ENCODE peak calls at places on chromosomes 1 and 21, in ten cellular contexts. T is nephron progenitor cell, N is AG04450, I is OCI-LY7, B is endothelial cell, M is A549, S is astrocyte of the spinal cord, Q is fibroblast of mammary gland, P is HFFc6, L is RWPE1. D is an unnamed sample.
A peak's percentile ranks its signal among the peaks of the same experiment; 100 is the strongest.

GRCh38 chr1:119870917-119871486 is 25.3 kb downstream of the ADAM30 start:
- DNase-seq in T (peak; percentile 97), N (peak; percentile 50), I (peak; percentile 71), B (peak; percentile 92), M (peak; percentile 62), S (peak; percentile 83), Q (peak; percentile 81), P (peak; percentile 59), L (peak; percentile 72), D (no peak)

GRCh38 chr1:19512545-19512944 is 27.2 kb upstream of the CAPZB start:
- DNase-seq in T (no peak), N (no peak), I (no peak), B (no peak), M (no peak), S (peak; percentile 51), Q (peak; percentile 83), P (no peak), L (no peak), D (no peak)

GRCh38 chr1:229557913-229558414 is 543 bp downstream of the ABCB10 start:
- DNase-seq in T (peak; percentile 59), N (no peak), I (peak; percentile 79), B (peak; percentile 40), M (peak; percentile 40), S (no peak), Q (peak; percentile 14), P (peak; percentile 7), L (peak; percentile 41), D (no peak)

GRCh38 chr1:38527373-38527966 is 332.1 kb downstream of the RRAGC start:
- DNase-seq in T (no peak), N (no peak), I (peak; percentile 29), B (no peak), M (no peak), S (no peak), Q (no peak), P (no peak), L (peak; percentile 55), D (peak; percentile 5)

GRCh38 chr1:207004931-207005830 is 27.4 kb downstream of the C1orf116 start:
- DNase-seq in T (peak; percentile 64), N (peak; percentile 23), I (peak; percentile 55), B (peak; percentile 67), M (peak; percentile 88), S (peak; percentile 61), Q (peak; percentile 77), P (peak; percentile 77), L (peak; percentile 57), D (no peak)

GRCh38 chr1:230910755-230911117 is 42.4 kb upstream of the C1orf198 start:
- DNase-seq in T (no peak), N (no peak), I (no peak), B (no peak), M (no peak), S (no peak), Q (no peak), P (no peak), L (no peak), D (no peak)

GRCh38 chr21:20882462-20883415 is 115.5 kb upstream of the NCAM2 start:
- DNase-seq in T (peak; percentile 53), N (no peak), I (peak; percentile 8), B (peak; percentile 53), M (peak; percentile 3), S (peak; percentile 54), Q (peak; percentile 51), P (no peak), L (peak; percentile 37), D (no peak)

GRCh38 chr1:145858238-145858936 is 494 bp downstream of the PIAS3 start:
- DNase-seq in T (peak; percentile 81), N (no peak), I (peak; percentile 83), B (peak; percentile 42), M (peak; percentile 48), S (peak; percentile 22), Q (no peak), P (no peak), L (peak; percentile 67), D (no peak)

GRCh38 chr1:42933060-42933586 is 25.5 kb downstream of the SLC2A1 start:
- DNase-seq in T (no peak), N (no peak), I (no peak), B (no peak), M (no peak), S (no peak), Q (no peak), P (no peak), L (no peak), D (no peak)

GRCh38 chr1:153805042-153805745 is 30.0 kb downstream of the SLC27A3 start:
- DNase-seq in T (no peak), N (peak; percentile 21), I (peak; percentile 90), B (no peak), M (peak; percentile 62), S (peak; percentile 68), Q (peak; percentile 95), P (peak; percentile 91), L (peak; percentile 55), D (peak; percentile 33)

GRCh38 chr1:12245733-12246132 is 15.9 kb downstream of the VPS13D start:
- DNase-seq in T (no peak), N (no peak), I (no peak), B (no peak), M (no peak), S (no peak), Q (no peak), P (no peak), L (no peak), D (no peak)

GRCh38 chr1:15803380-15803779 is 4.1 kb downstream of the UQCRHL start:
- DNase-seq in T (peak; percentile 29), N (no peak), I (peak; percentile 63), B (peak; percentile 34), M (peak; percentile 43), S (peak; percentile 36), Q (peak; percentile 44), P (peak; percentile 22), L (no peak), D (no peak)
- TF ChIP-seq CTCF in T (peak; percentile 40), N (peak; percentile 48), I (peak; percentile 81), B (peak; percentile 35), M (peak; percentile 28), S (peak; percentile 45), Q (peak; percentile 44), P (peak; percentile 71), L (no peak), D (peak; percentile 39)

GRCh38 chr1:30339866-30340265 is 383.5 kb downstream of the MATN1 start:
- DNase-seq in T (no peak), N (no peak), I (no peak), B (no peak), M (no peak), S (no peak), Q (no peak), P (no peak), L (no peak), D (no peak)

GRCh38 chr1:30343562-30343961 is 379.8 kb downstream of the MATN1 start:
- DNase-seq in T (no peak), N (no peak), I (no peak), B (no peak), M (no peak), S (no peak), Q (no peak), P (no peak), L (no peak), D (no peak)

GRCh38 chr1:30342535-30343141 is 380.7 kb downstream of the MATN1 start:
- DNase-seq in T (peak; percentile 56), N (no peak), I (no peak), B (no peak), M (no peak), S (no peak), Q (no peak), P (no peak), L (no peak), D (no peak)

GRCh38 chr1:30338765-30339164 is 384.6 kb downstream of the MATN1 start:
- DNase-seq in T (no peak), N (no peak), I (no peak), B (no peak), M (no peak), S (no peak), Q (no peak), P (no peak), L (no peak), D (no peak)

GRCh38 chr1:30340934-30341333 is 382.5 kb downstream of the MATN1 start:
- DNase-seq in T (no peak), N (no peak), I (no peak), B (no peak), M (no peak), S (no peak), Q (no peak), P (no peak), L (no peak), D (no peak)
- TF ChIP-seq CTCF in T (peak; percentile 22), N (no peak), I (no peak), B (no peak), M (no peak), S (no peak), Q (no peak), P (no peak), L (no peak), D (peak; percentile 26)

DNA sequence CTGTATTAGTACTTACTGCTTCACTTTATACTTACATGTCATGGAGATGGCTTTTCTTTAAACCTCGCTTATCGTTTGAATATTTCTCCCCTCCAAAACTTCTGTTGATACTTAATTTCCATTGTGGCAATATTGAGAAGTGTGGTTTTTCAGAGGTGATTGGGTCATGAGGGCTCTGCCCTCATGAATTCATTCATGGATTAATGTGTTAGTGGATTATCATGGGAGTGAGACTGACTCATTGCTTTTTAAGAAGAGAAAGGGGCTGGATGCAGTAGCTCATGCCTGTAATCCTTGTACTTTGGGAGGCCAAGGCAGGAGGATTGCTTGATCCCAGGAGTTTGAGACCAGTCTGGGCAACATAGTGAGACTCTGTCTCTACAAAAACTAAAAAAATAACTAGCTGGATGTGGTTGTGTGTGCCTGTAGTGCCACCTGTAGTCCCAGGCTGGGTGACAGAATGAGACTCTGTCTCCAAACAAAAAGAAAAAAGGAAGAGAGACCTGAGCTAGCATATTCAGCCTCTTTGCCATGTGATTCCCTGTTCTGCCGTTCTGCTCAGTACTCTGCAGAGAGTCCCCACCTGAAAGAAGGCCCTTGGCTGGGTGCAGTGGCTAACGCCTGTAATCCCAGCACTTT is 30.2 kb downstream of the RABGAP1L start:
- DNase-seq in T (no peak), N (no peak), I (no peak), B (no peak), M (no peak), S (no peak), Q (peak; percentile 2), P (no peak), L (no peak), D (no peak)
- TF ChIP-seq CTCF in T (no peak), N (no peak), I (peak; percentile 38), B (no peak), M (no peak), S (no peak), Q (no peak), P (no peak), L (no peak), D (no peak)

DNA sequence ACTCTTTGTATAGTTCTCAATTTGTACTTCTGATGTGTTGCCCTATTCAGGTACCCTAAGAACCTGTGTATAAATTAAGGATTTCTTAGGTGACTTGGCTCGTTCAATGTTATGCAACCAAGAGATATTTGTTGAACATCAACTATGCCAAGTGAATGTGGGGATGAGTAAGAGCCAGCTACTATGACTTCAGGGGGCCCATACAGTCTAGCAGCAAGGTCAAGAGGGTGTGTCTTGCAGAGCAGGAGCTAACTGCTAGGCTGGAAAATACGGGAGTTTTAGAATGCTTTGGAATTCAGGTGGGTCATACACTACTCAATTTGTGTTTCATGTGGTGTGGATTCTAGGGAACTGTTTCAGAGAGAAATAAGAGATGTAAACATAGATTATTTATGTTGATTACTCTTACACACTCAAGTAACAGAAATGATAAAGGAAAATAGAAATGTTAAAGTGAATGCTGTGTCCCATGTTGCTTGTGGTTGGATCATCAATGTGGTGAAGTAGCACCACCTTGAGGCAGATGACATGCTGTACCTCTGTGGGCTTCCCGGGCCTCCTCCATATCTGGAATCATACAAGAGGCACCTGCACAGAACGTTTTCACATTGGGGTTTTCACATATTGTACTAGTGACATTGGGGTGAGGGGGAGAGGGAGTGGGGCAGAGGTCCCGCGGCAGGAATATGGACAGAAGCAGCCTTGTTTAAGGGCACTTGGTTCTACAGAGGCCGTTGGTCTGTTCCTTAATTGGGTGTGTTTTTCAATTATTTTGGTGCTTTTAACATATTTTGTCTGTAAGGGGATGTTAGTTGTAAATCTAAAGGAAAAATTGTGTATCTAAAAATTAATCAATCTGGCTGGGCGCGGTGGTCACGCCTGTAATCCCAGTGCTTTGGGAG is 12.4 kb downstream of the ARPC5 start:
- DNase-seq in T (peak; percentile 34), N (no peak), I (peak; percentile 82), B (peak; percentile 49), M (peak; percentile 78), S (peak; percentile 65), Q (peak; percentile 70), P (peak; percentile 54), L (peak; percentile 51), D (no peak)
- TF ChIP-seq CTCF in T (peak; percentile 69), N (peak; percentile 71), I (peak; percentile 97), B (no peak), M (peak; percentile 71), S (peak; percentile 72), Q (peak; percentile 55), P (peak; percentile 79), L (peak; percentile 68), D (peak; percentile 73)